ENCODE peak calls at places on chromosome 4, in eight cellular contexts. E, K, O, L, N, I, Y and J are unnamed samples.

GRCh38 chr4:36677122-36677521 is 395.7 kb downstream of the DTHD1 start:
- DNase-seq in L (no peak), O (no peak), K (no peak), N (no peak), Y (peak), E (no peak), I (no peak), J (no peak)

GRCh38 chr4:54657556-54658313 is at the start of gene KIT:
- DNase-seq in K (peak), I (peak), L (peak), N (no peak), O (no peak), E (peak), Y (peak), J (peak)

GRCh38 chr4:5460106-5460801 is 248.1 kb downstream of the EVC2 start:
- DNase-seq in N (peak), I (peak), E (peak), K (peak), Y (peak), O (peak), L (peak), J (no peak)

GRCh38 chr4:88059781-88060180 is 52.3 kb downstream of the PKD2 start:
- DNase-seq in I (no peak), E (no peak), Y (no peak), O (no peak), L (no peak), N (no peak), K (no peak), J (no peak)

GRCh38 chr4:82050806-82051205 is 323.0 kb downstream of the HNRNPD start:
- DNase-seq in L (no peak), E (no peak), K (no peak), I (no peak), Y (no peak), N (no peak), O (no peak), J (no peak)

GRCh38 chr4:22532896-22533295 is 17.0 kb upstream of the ADGRA3 start:
- DNase-seq in E (no peak), Y (no peak), N (no peak), K (no peak), I (no peak), O (no peak), L (no peak), J (no peak)

GRCh38 chr4:26583538-26583864 is 383 bp upstream of the TBC1D19 start:
- DNase-seq in Y (no peak), N (no peak), O (no peak), I (no peak), E (no peak), L (peak), K (no peak), J (no peak)

GRCh38 chr4:103443324-103443723 is 245.2 kb upstream of the CENPE start:
- DNase-seq in I (no peak), Y (no peak), K (no peak), O (peak), E (no peak), N (no peak), L (no peak), J (no peak)

GRCh38 chr4:4339504-4340085 is 47.3 kb upstream of the NSG1 start:
- DNase-seq in O (no peak), I (peak), E (no peak), Y (no peak), L (no peak), K (no peak), N (no peak), J (no peak)

DNA sequence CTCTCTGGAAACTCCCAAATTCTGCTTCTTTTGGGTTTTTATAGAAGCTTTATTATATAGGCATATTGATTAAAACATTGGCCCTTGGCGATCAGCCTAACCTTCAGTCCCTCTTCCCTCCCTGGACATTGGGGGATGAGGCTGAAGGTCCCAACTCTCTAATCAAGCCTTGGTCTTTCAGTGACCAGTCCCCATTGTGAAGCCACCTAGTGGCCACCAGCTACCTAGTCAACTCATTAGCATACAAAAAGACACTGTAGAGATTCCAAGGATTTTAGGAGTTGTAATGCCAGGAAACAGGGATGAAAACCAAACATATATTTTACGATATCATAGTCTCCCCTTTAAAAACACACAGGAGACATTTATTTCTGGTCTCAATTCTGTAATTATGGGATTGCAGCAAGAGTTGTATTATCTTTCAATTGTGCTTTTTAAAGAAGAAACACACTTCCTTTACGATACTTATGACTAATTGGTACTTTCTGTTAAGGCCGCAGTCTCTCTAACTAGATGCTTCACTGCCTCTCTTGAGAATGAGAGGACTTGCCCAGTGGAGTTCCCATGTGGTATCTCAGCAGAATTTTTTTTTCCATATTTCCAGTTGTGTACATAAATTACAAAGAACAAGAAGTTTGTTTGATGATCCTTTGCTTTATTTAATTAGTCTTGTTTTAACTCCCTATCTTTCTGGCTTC is 58.2 kb downstream of the WDR17 start:
- DNase-seq in N (peak), Y (peak), O (peak), L (peak), K (no peak), I (no peak), E (peak), J (no peak)
- TF ChIP-seq CTCF in N (peak), Y (peak), O (peak), L (peak), K (peak), I (peak), E (peak), J (peak)

GRCh38 chr4:2535386-2536192 is 858 bp upstream of the FAM193A start:
- DNase-seq in Y (peak), K (peak), I (peak), N (peak), O (no peak), L (peak), E (peak), J (peak)
- TF ChIP-seq CTCF in Y (no peak), K (no peak), I (no peak), N (peak), O (no peak), L (peak), E (peak), J (peak)

GRCh38 chr4:86822136-86822535 is 27.0 kb downstream of the SLC10A6 start:
- DNase-seq in I (peak), O (no peak), L (no peak), K (no peak), Y (no peak), E (no peak), N (no peak), J (no peak)

GRCh38 chr4:86831262-86832090 is 17.7 kb downstream of the SLC10A6 start:
- DNase-seq in Y (peak), E (peak), I (peak), K (no peak), O (peak), L (no peak), N (no peak), J (no peak)

GRCh38 chr4:86825511-86825910 is 23.7 kb downstream of the SLC10A6 start:
- DNase-seq in O (no peak), Y (no peak), K (no peak), E (peak), I (peak), N (no peak), L (no peak), J (no peak)
- TF ChIP-seq CTCF in O (no peak), Y (no peak), K (no peak), E (no peak), I (no peak), N (no peak), L (no peak), J (no peak)

DNA sequence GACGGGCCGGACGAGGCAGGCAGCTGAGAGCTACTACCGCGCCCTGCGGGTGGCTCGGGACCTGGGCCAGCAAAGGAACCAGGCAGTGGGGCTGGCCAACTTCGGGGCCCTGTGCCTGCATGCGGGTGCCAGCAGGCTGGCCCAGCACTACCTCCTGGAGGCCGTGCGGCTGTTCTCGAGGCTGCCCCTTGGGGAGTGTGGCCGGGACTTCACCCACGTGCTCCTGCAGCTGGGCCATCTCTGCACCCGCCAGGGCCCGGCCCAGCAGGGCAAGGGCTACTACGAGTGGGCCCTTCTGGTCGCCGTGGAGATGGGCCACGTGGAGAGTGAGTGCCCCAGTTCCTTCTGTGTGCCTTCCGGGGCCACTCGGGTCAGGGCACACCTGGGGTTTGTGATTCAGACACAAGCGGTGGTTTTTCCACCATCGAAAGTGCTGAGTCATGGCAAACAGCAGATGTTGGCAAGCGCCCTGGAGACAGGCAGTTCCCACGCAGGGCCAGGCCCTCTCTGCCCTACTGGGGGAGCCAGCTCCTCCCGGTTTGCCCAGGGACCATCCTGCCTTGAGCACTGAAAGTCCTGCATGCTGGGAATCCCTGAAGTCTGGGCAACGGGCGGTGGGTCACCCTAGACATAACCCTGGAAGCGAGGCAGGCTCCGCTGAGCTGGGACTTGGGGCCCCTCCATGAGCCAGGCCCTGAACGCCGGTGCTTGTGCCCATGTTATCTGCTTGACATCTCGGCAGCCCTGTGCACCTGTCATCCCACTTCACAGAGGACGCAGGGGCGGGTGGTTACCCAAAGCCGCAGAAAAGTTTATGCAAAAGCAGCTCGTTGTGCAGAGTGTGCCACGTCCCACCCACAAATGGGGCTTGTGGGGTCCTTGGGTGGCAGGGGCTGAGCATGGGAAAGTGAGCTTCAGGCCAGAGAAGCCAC is 29.5 kb downstream of the SH3TC1 start:
- DNase-seq in L (peak), N (peak), Y (peak), I (peak), K (no peak), O (no peak), E (peak), J (no peak)
- TF ChIP-seq CTCF in L (no peak), N (no peak), Y (no peak), I (no peak), K (no peak), O (no peak), E (no peak), J (no peak)

DNA sequence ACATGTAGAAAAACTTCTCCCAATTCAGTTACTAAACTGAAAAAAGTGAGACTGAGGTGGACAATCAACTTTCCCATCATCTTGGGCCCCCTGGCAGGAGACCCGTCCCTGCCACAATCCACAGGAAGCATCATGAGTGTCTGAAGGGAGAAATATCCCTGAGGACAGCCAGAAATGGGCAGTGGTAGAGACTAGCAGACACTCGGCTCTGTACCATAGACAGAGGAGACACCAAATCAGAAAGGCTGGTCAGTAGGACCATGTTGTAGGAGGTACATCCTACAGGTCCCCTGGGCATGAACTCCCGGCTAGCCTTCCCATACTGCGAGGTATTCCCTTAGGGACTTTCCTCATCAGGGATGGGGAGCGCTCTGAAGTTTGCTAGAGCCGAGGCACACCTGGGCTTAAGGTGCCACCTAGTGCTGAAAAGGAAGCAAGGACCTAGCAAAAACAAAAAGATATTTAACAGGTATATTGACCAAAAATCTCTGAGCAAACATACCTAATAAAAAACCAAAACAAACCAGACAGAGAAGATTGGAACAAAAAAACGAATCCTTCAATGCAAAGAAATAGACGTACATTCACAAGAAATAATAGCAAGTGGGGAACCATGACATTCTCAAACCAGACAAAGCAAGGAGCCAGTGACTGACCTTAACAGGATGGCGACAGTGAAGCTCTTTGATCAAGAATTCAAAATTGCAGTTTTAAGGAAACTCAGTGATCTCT is 55.6 kb downstream of the HAUS3 start:
- DNase-seq in O (peak), I (peak), K (no peak), N (peak), L (no peak), Y (peak), E (peak), J (no peak)
- TF ChIP-seq CTCF in O (peak), I (peak), K (no peak), N (peak), L (peak), Y (peak), E (peak), J (peak)